ENCODE peak calls at places on chromosomes 7 and 10, in eight cellular contexts. B is A549, G is sigmoid colon, Q is K562, H is tibial nerve, M is HepG2, E is ovary, S is transverse colon. I is an unnamed sample.

GRCh38 chr7:53272081-53272480 is 236.6 kb downstream of the POM121L12 start:
- DNase-seq in S (no peak), H (no peak), B (no peak), E (no peak), G (no peak), M (no peak), Q (no peak), I (no peak)

GRCh38 chr7:85405016-85405415 is 218.2 kb upstream of the SEMA3D start:
- DNase-seq in M (no peak), B (no peak), H (no peak), Q (no peak), G (no peak), S (no peak), E (no peak), I (no peak)

GRCh38 chr7:73852500-73852899 is 8.5 kb upstream of the TMEM270 start:
- DNase-seq in M (no peak), Q (no peak), E (no peak), H (no peak), S (no peak), B (no peak), G (no peak), I (no peak)

GRCh38 chr7:30163231-30163894 is 28.6 kb downstream of the MTURN start:
- DNase-seq in H (no peak), M (peak), G (no peak), B (no peak), S (no peak), E (no peak), Q (no peak), I (no peak)

GRCh38 chr10:48450233-48450810 is 143.8 kb downstream of the MAPK8 start:
- DNase-seq in G (peak), S (no peak), M (no peak), E (no peak), B (no peak), Q (no peak), H (no peak), I (peak)

GRCh38 chr7:23593706-23594105 is 3.5 kb upstream of the CCDC126 start:
- DNase-seq in S (no peak), Q (no peak), B (no peak), E (no peak), H (no peak), G (no peak), M (no peak), I (no peak)

GRCh38 chr7:39271386-39271785 is 293.7 kb downstream of the POU6F2 start:
- DNase-seq in Q (no peak), M (no peak), S (peak), B (no peak), G (peak), E (peak), H (no peak), I (peak)

GRCh38 chr7:117323585-117323876 is 673 bp upstream of the WNT2 start:
- DNase-seq in B (no peak), E (no peak), M (no peak), H (no peak), G (no peak), Q (no peak), S (no peak), I (no peak)

GRCh38 chr10:75651452-75651851 is 220.0 kb downstream of the LRMDA start:
- DNase-seq in S (peak), M (peak), H (no peak), G (no peak), B (no peak), Q (no peak), E (no peak), I (no peak)

GRCh38 chr10:114309111-114309651 is 70.1 kb downstream of the VWA2 start:
- DNase-seq in G (no peak), Q (no peak), H (no peak), M (no peak), E (peak), S (no peak), B (no peak), I (no peak)

GRCh38 chr10:50416181-50416824 is 165.0 kb upstream of the ASAH2 start:
- DNase-seq in B (peak), S (no peak), H (no peak), Q (no peak), E (no peak), M (no peak), G (no peak), I (no peak)

GRCh38 chr7:70271617-70272081 is 673.4 kb downstream of the AUTS2 start:
- DNase-seq in Q (no peak), B (no peak), S (no peak), M (no peak), E (no peak), G (no peak), H (no peak), I (no peak)

GRCh38 chr7:38222481-38223096 is 44.5 kb downstream of the STARD3NL start:
- DNase-seq in H (peak), M (peak), S (no peak), B (peak), Q (peak), G (no peak), E (no peak), I (no peak)

GRCh38 chr10:87541114-87541513 is 36.4 kb downstream of the MINPP1 start:
- DNase-seq in H (no peak), B (no peak), E (no peak), M (no peak), Q (no peak), S (no peak), G (no peak), I (no peak)

GRCh38 chr10:97065128-97065527 is 120.6 kb downstream of the SLIT1 start:
- DNase-seq in H (no peak), B (no peak), Q (no peak), M (no peak), E (no peak), S (no peak), G (no peak), I (no peak)

GRCh38 chr10:78173360-78174020 is 139.8 kb downstream of the RPS24 start:
- DNase-seq in H (no peak), G (no peak), E (no peak), B (no peak), M (no peak), S (no peak), Q (no peak), I (no peak)

GRCh38 chr10:7706534-7707073 is 3.5 kb downstream of the ITIH2 start:
- DNase-seq in M (peak), B (no peak), Q (no peak), H (no peak), S (no peak), E (no peak), G (no peak), I (no peak)

GRCh38 chr7:151590071-151590800 is 70.5 kb upstream of the RHEB start:
- DNase-seq in Q (no peak), S (peak), E (no peak), M (no peak), H (no peak), B (no peak), G (no peak), I (no peak)

GRCh38 chr7:111529507-111530355 is 32.6 kb downstream of the IMMP2L start:
- DNase-seq in H (no peak), G (no peak), E (no peak), S (no peak), B (no peak), Q (no peak), M (peak), I (no peak)

GRCh38 chr10:101394522-101395133 is 40.7 kb downstream of the BTRC start:
- DNase-seq in E (no peak), B (no peak), G (no peak), Q (no peak), S (no peak), M (no peak), H (no peak), I (no peak)

GRCh38 chr10:122446668-122447410 is 7.6 kb upstream of the ARMS2 start:
- DNase-seq in G (no peak), M (no peak), B (peak), S (no peak), Q (no peak), E (no peak), H (no peak), I (no peak)

GRCh38 chr7:149707448-149707886 is 65.9 kb downstream of the ZNF467 start:
- DNase-seq in B (no peak), S (no peak), Q (no peak), H (no peak), M (peak), E (no peak), G (no peak), I (no peak)

GRCh38 chr10:42553064-42553407 is 85.3 kb downstream of the ZNF33B start:
- DNase-seq in S (no peak), Q (peak), B (no peak), G (no peak), M (no peak), E (no peak), H (no peak), I (no peak)

GRCh38 chr7:30276203-30276900 is 8.0 kb upstream of the ZNRF2 start:
- DNase-seq in H (peak), B (peak), M (peak), E (peak), S (peak), G (no peak), Q (no peak), I (peak)

GRCh38 chr10:99435986-99436633 is 5.7 kb upstream of the GOT1 start:
- DNase-seq in E (no peak), S (no peak), M (peak), B (no peak), Q (peak), H (no peak), G (no peak), I (no peak)

GRCh38 chr10:1195828-1196227 is 139.6 kb downstream of the WDR37 start:
- DNase-seq in H (no peak), E (no peak), M (no peak), Q (no peak), S (no peak), G (peak), B (no peak), I (no peak)

GRCh38 chr7:158238616-158239289 is 348.9 kb downstream of the PTPRN2 start:
- DNase-seq in E (no peak), H (no peak), G (no peak), Q (no peak), M (no peak), S (no peak), B (no peak), I (peak)

GRCh38 chr7:37977243-37977642 is 56.8 kb downstream of the EPDR1 start:
- DNase-seq in M (no peak), E (no peak), Q (no peak), B (no peak), S (no peak), G (no peak), H (no peak), I (no peak)

GRCh38 chr10:133308431-133309110 is at the start of the genes TUBGCP2 and ZNF511:
- DNase-seq in S (peak), E (peak), H (peak), G (peak), M (peak), Q (peak), B (peak), I (peak)

GRCh38 chr10:133310789-133311188 is 2.1 kb downstream of the ZNF511 start:
- DNase-seq in Q (no peak), H (no peak), M (no peak), E (no peak), B (no peak), S (no peak), G (no peak), I (no peak)

GRCh38 chr10:133310399-133310755 is 1.7 kb downstream of the ZNF511 start:
- DNase-seq in Q (no peak), E (no peak), B (no peak), G (no peak), S (no peak), H (no peak), M (no peak), I (no peak)

GRCh38 chr10:133309111-133309719 is 501 bp downstream of the ZNF511 start:
- DNase-seq in S (peak), B (peak), G (peak), H (peak), M (peak), Q (peak), E (peak), I (peak)

DNA sequence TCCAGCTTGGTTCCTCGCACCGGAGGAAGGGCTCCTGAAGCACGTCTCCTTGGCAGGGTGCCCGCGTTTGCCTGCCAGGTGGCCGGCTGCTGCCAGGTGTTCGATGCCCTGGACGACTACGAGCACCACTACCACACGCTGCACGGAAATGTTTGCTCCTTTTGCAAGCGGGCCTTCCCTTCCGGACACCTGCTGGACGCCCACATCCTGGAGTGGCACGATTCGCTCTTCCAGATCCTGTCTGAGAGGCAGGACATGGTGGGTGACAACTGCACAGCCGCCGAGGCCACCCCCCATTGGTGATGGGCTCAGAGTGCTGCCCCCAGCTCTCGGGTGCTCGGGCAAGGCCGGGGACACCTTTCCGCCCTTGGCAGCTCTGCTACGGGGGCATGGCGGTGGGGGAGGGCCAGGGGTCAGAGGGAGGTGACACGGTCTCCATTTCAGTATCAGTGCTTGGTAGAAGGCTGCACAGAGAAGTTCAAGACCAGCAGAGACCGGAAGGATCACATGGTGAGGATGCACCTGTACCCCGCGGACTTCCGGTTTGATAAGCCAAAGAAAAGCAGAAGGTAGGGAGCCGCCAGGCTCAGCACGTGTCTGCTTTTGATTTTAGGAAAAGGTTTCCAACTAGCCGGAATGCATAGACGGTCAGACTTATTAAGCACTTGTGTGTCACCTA is 1.1 kb downstream of the ZNF511 start:
- DNase-seq in S (peak), E (peak), M (no peak), B (no peak), H (no peak), G (no peak), Q (no peak), I (peak)
- TF ChIP-seq EP300 in S (no peak), E (no peak), M (no peak), B (no peak), H (no peak), G (no peak), Q (no peak), I (no peak)

GRCh38 chr7:41501466-41501865 is 201.4 kb downstream of the INHBA start:
- DNase-seq in H (no peak), Q (no peak), G (no peak), E (no peak), M (no peak), S (no peak), B (no peak), I (no peak)
- TF ChIP-seq EP300 in H (no peak), Q (no peak), G (no peak), E (no peak), M (no peak), S (no peak), B (no peak), I (no peak)

DNA sequence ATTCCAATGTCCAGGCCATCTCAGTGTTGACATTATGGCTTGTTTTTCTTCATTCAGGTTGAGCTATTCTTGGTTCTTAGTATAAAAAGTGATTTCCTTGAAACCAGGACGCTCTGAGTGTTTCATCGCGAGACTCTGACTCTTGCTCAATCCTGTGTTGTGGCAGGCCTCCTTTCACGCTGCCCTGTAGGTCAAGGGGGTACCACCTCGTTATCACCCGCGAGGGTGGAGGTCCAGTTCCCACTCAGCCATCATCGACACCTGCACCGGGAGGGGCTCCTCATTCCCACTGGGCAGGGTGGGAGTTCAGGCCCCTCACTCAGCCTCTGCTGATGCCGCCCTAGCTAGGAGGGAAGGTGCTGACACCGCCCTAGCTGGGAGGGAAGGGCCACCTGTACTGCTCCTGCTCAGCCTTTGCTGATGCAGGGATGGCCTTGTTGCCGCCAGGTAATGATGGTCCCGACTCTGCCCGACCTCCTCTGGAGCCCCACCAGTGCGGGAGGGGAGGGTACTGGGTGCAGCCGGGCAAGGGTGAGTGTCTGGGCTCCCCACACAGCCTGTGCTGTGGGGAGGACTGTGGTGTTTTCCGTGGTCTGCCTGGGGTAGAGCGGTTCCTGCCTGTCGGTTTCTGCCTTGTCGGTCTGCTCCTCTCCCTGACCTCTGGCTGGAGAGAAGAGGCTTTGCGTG is 16.4 kb downstream of the IQCE start:
- DNase-seq in H (no peak), S (no peak), G (no peak), M (no peak), B (no peak), Q (no peak), E (no peak), I (no peak)
- TF ChIP-seq EP300 in H (no peak), S (no peak), G (no peak), M (no peak), B (no peak), Q (no peak), E (no peak), I (no peak)

GRCh38 chr10:59682986-59683937 is 26.4 kb downstream of the SLC16A9 start:
- DNase-seq in M (no peak), Q (no peak), S (no peak), E (no peak), H (no peak), B (no peak), G (no peak), I (no peak)
- TF ChIP-seq EP300 in M (no peak), Q (no peak), S (no peak), E (no peak), H (no peak), B (no peak), G (no peak), I (no peak)

I was measured in stomach.